ENCODE peak calls at places on chromosomes 11 and 22, in ten cellular contexts. One of them, this sample, is unnamed.

GRCh38 chr11:29019960-29020683 is 911.9 kb downstream of the METTL15 start:
- DNase-seq in colonic mucosa: no peak
- DNase-seq in coronary artery: no peak
- DNase-seq in dorsolateral prefrontal cortex: no peak
- DNase-seq in sigmoid colon: no peak
- DNase-seq in kidney epithelial cell: no peak
- DNase-seq in astrocyte of the spinal cord: peak
- DNase-seq in HFF-Myc: no peak
- DNase-seq in gastrocnemius medialis: no peak
- DNase-seq in fibroblast of the aortic adventitia: peak
- DNase-seq in this sample: peak

GRCh38 chr11:89436071-89436470 is 55.1 kb downstream of the NOX4 start:
- DNase-seq in kidney epithelial cell: peak
- DNase-seq in gastrocnemius medialis: no peak
- DNase-seq in dorsolateral prefrontal cortex: no peak
- DNase-seq in fibroblast of the aortic adventitia: peak
- DNase-seq in colonic mucosa: no peak
- DNase-seq in coronary artery: no peak
- DNase-seq in HFF-Myc: peak
- DNase-seq in sigmoid colon: no peak
- DNase-seq in astrocyte of the spinal cord: peak
- DNase-seq in this sample: peak

GRCh38 chr11:72326151-72326842 is 82.3 kb upstream of the PHOX2A start:
- DNase-seq in kidney epithelial cell: peak
- DNase-seq in HFF-Myc: no peak
- DNase-seq in coronary artery: no peak
- DNase-seq in colonic mucosa: no peak
- DNase-seq in sigmoid colon: no peak
- DNase-seq in fibroblast of the aortic adventitia: peak
- DNase-seq in dorsolateral prefrontal cortex: no peak
- DNase-seq in astrocyte of the spinal cord: peak
- DNase-seq in gastrocnemius medialis: no peak
- DNase-seq in this sample: peak

GRCh38 chr11:97948793-97949192 is 1072.0 kb upstream of the CNTN5 start:
- DNase-seq in colonic mucosa: no peak
- DNase-seq in fibroblast of the aortic adventitia: no peak
- DNase-seq in kidney epithelial cell: no peak
- DNase-seq in coronary artery: no peak
- DNase-seq in dorsolateral prefrontal cortex: no peak
- DNase-seq in sigmoid colon: no peak
- DNase-seq in gastrocnemius medialis: no peak
- DNase-seq in astrocyte of the spinal cord: no peak
- DNase-seq in HFF-Myc: no peak
- DNase-seq in this sample: no peak

GRCh38 chr11:115284766-115285165 is 219.4 kb downstream of the CADM1 start:
- DNase-seq in sigmoid colon: no peak
- DNase-seq in fibroblast of the aortic adventitia: no peak
- DNase-seq in HFF-Myc: no peak
- DNase-seq in astrocyte of the spinal cord: peak
- DNase-seq in kidney epithelial cell: no peak
- DNase-seq in coronary artery: no peak
- DNase-seq in gastrocnemius medialis: no peak
- DNase-seq in dorsolateral prefrontal cortex: no peak
- DNase-seq in colonic mucosa: no peak
- DNase-seq in this sample: peak

GRCh38 chr22:33706100-33706499 is 214.2 kb downstream of the LARGE1 start:
- DNase-seq in astrocyte of the spinal cord: no peak
- DNase-seq in HFF-Myc: no peak
- DNase-seq in coronary artery: no peak
- DNase-seq in fibroblast of the aortic adventitia: no peak
- DNase-seq in kidney epithelial cell: no peak
- DNase-seq in colonic mucosa: no peak
- DNase-seq in dorsolateral prefrontal cortex: peak
- DNase-seq in gastrocnemius medialis: no peak
- DNase-seq in sigmoid colon: no peak
- DNase-seq in this sample: no peak

GRCh38 chr11:19698493-19699292 is 13.9 kb upstream of the NAV2 start:
- DNase-seq in kidney epithelial cell: no peak
- DNase-seq in HFF-Myc: no peak
- DNase-seq in astrocyte of the spinal cord: no peak
- DNase-seq in sigmoid colon: peak
- DNase-seq in colonic mucosa: no peak
- DNase-seq in dorsolateral prefrontal cortex: no peak
- DNase-seq in fibroblast of the aortic adventitia: peak
- DNase-seq in gastrocnemius medialis: peak
- DNase-seq in coronary artery: no peak
- DNase-seq in this sample: peak

GRCh38 chr11:86511086-86511551 is 136.4 kb downstream of the CCDC81 start:
- DNase-seq in astrocyte of the spinal cord: peak
- DNase-seq in kidney epithelial cell: no peak
- DNase-seq in coronary artery: no peak
- DNase-seq in sigmoid colon: no peak
- DNase-seq in gastrocnemius medialis: no peak
- DNase-seq in HFF-Myc: no peak
- DNase-seq in colonic mucosa: peak
- DNase-seq in dorsolateral prefrontal cortex: no peak
- DNase-seq in fibroblast of the aortic adventitia: peak
- DNase-seq in this sample: peak

GRCh38 chr11:60528934-60529333 is 13.7 kb downstream of the MS4A13 start:
- DNase-seq in coronary artery: no peak
- DNase-seq in gastrocnemius medialis: no peak
- DNase-seq in astrocyte of the spinal cord: no peak
- DNase-seq in dorsolateral prefrontal cortex: no peak
- DNase-seq in sigmoid colon: no peak
- DNase-seq in fibroblast of the aortic adventitia: no peak
- DNase-seq in kidney epithelial cell: no peak
- DNase-seq in HFF-Myc: no peak
- DNase-seq in colonic mucosa: no peak
- DNase-seq in this sample: no peak

GRCh38 chr11:725624-726202 is 19.7 kb downstream of the EPS8L2 start:
- DNase-seq in colonic mucosa: peak
- DNase-seq in astrocyte of the spinal cord: no peak
- DNase-seq in sigmoid colon: no peak
- DNase-seq in kidney epithelial cell: no peak
- DNase-seq in gastrocnemius medialis: no peak
- DNase-seq in dorsolateral prefrontal cortex: no peak
- DNase-seq in coronary artery: no peak
- DNase-seq in HFF-Myc: no peak
- DNase-seq in fibroblast of the aortic adventitia: no peak
- DNase-seq in this sample: no peak
- H3K4me3 ChIP-seq in colonic mucosa: peak
- H3K4me3 ChIP-seq in astrocyte of the spinal cord: no peak
- H3K4me3 ChIP-seq in sigmoid colon: peak
- H3K4me3 ChIP-seq in kidney epithelial cell: no peak
- H3K4me3 ChIP-seq in gastrocnemius medialis: peak
- H3K4me3 ChIP-seq in dorsolateral prefrontal cortex: peak
- H3K4me3 ChIP-seq in coronary artery: peak
- H3K4me3 ChIP-seq in HFF-Myc: no peak
- H3K4me3 ChIP-seq in fibroblast of the aortic adventitia: no peak
- H3K4me3 ChIP-seq in this sample: no peak

GRCh38 chr11:120228794-120229384 is 11.1 kb upstream of the POU2F3 start:
- DNase-seq in colonic mucosa: no peak
- DNase-seq in dorsolateral prefrontal cortex: no peak
- DNase-seq in gastrocnemius medialis: no peak
- DNase-seq in coronary artery: no peak
- DNase-seq in kidney epithelial cell: no peak
- DNase-seq in HFF-Myc: no peak
- DNase-seq in astrocyte of the spinal cord: no peak
- DNase-seq in fibroblast of the aortic adventitia: no peak
- DNase-seq in sigmoid colon: no peak
- DNase-seq in this sample: no peak
- TF ChIP-seq CTCF in colonic mucosa: no peak
- TF ChIP-seq CTCF in dorsolateral prefrontal cortex: no peak
- TF ChIP-seq CTCF in gastrocnemius medialis: no peak
- TF ChIP-seq CTCF in coronary artery: no peak
- TF ChIP-seq CTCF in kidney epithelial cell: peak
- TF ChIP-seq CTCF in HFF-Myc: peak
- TF ChIP-seq CTCF in astrocyte of the spinal cord: peak
- TF ChIP-seq CTCF in fibroblast of the aortic adventitia: peak
- TF ChIP-seq CTCF in sigmoid colon: no peak
- TF ChIP-seq CTCF in this sample: peak

GRCh38 chr11:31806944-31807790 is 4.0 kb downstream of the PAX6 start:
- DNase-seq in gastrocnemius medialis: no peak
- DNase-seq in dorsolateral prefrontal cortex: no peak
- DNase-seq in kidney epithelial cell: no peak
- DNase-seq in HFF-Myc: no peak
- DNase-seq in astrocyte of the spinal cord: no peak
- DNase-seq in colonic mucosa: no peak
- DNase-seq in fibroblast of the aortic adventitia: no peak
- DNase-seq in coronary artery: no peak
- DNase-seq in sigmoid colon: no peak
- DNase-seq in this sample: no peak
- H3K4me3 ChIP-seq in gastrocnemius medialis: no peak
- H3K4me3 ChIP-seq in dorsolateral prefrontal cortex: peak
- H3K4me3 ChIP-seq in kidney epithelial cell: no peak
- H3K4me3 ChIP-seq in HFF-Myc: no peak
- H3K4me3 ChIP-seq in astrocyte of the spinal cord: peak
- H3K4me3 ChIP-seq in colonic mucosa: no peak
- H3K4me3 ChIP-seq in fibroblast of the aortic adventitia: no peak
- H3K4me3 ChIP-seq in coronary artery: no peak
- H3K4me3 ChIP-seq in sigmoid colon: no peak
- H3K4me3 ChIP-seq in this sample: no peak

GRCh38 chr22:20758688-20759087 is 15.2 kb upstream of the SERPIND1 start:
- DNase-seq in astrocyte of the spinal cord: no peak
- DNase-seq in kidney epithelial cell: no peak
- DNase-seq in dorsolateral prefrontal cortex: no peak
- DNase-seq in coronary artery: no peak
- DNase-seq in gastrocnemius medialis: no peak
- DNase-seq in fibroblast of the aortic adventitia: no peak
- DNase-seq in colonic mucosa: no peak
- DNase-seq in sigmoid colon: no peak
- DNase-seq in HFF-Myc: no peak
- DNase-seq in this sample: no peak
- TF ChIP-seq CTCF in astrocyte of the spinal cord: peak
- TF ChIP-seq CTCF in kidney epithelial cell: peak
- TF ChIP-seq CTCF in dorsolateral prefrontal cortex: no peak
- TF ChIP-seq CTCF in coronary artery: no peak
- TF ChIP-seq CTCF in gastrocnemius medialis: no peak
- TF ChIP-seq CTCF in fibroblast of the aortic adventitia: no peak
- TF ChIP-seq CTCF in colonic mucosa: no peak
- TF ChIP-seq CTCF in sigmoid colon: no peak
- TF ChIP-seq CTCF in HFF-Myc: no peak
- TF ChIP-seq CTCF in this sample: peak

GRCh38 chr11:120136356-120136755 is 1.6 kb downstream of the TRIM29 start:
- DNase-seq in colonic mucosa: peak
- DNase-seq in sigmoid colon: no peak
- DNase-seq in dorsolateral prefrontal cortex: peak
- DNase-seq in kidney epithelial cell: no peak
- DNase-seq in gastrocnemius medialis: no peak
- DNase-seq in coronary artery: peak
- DNase-seq in fibroblast of the aortic adventitia: no peak
- DNase-seq in HFF-Myc: no peak
- DNase-seq in astrocyte of the spinal cord: no peak
- DNase-seq in this sample: no peak

GRCh38 chr11:120137187-120137610 is 714 bp downstream of the TRIM29 start:
- DNase-seq in kidney epithelial cell: no peak
- DNase-seq in colonic mucosa: peak
- DNase-seq in sigmoid colon: peak
- DNase-seq in dorsolateral prefrontal cortex: no peak
- DNase-seq in fibroblast of the aortic adventitia: no peak
- DNase-seq in HFF-Myc: no peak
- DNase-seq in gastrocnemius medialis: no peak
- DNase-seq in astrocyte of the spinal cord: no peak
- DNase-seq in coronary artery: peak
- DNase-seq in this sample: no peak

GRCh38 chr11:120134106-120134930 is 3.6 kb downstream of the TRIM29 start:
- DNase-seq in astrocyte of the spinal cord: no peak
- DNase-seq in coronary artery: peak
- DNase-seq in kidney epithelial cell: no peak
- DNase-seq in colonic mucosa: peak
- DNase-seq in sigmoid colon: peak
- DNase-seq in dorsolateral prefrontal cortex: peak
- DNase-seq in gastrocnemius medialis: no peak
- DNase-seq in fibroblast of the aortic adventitia: no peak
- DNase-seq in HFF-Myc: no peak
- DNase-seq in this sample: no peak

GRCh38 chr11:120134931-120135228 is 3.0 kb downstream of the TRIM29 start:
- DNase-seq in sigmoid colon: peak
- DNase-seq in dorsolateral prefrontal cortex: peak
- DNase-seq in HFF-Myc: no peak
- DNase-seq in kidney epithelial cell: no peak
- DNase-seq in fibroblast of the aortic adventitia: no peak
- DNase-seq in astrocyte of the spinal cord: no peak
- DNase-seq in colonic mucosa: peak
- DNase-seq in coronary artery: no peak
- DNase-seq in gastrocnemius medialis: no peak
- DNase-seq in this sample: no peak

DNA sequence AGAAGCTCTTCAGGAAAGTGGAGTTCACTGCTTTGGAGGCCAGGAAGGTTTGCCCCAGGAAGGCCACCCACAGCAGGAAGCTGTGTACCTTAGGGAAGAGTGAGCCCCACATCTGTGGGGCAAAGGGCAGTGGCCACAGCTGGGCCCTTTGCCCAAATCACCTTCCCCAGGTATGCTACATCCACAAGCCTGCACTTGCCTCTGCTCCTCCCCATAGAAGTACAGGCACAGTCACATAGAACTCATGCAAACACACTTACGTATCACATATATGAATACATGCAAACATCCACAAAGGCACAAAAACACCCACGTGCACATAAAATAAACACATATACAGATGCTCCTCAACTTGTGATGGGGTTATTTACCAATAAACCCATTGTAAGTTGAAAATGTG is 2.1 kb downstream of the TRIM29 start:
- DNase-seq in colonic mucosa: peak
- DNase-seq in fibroblast of the aortic adventitia: no peak
- DNase-seq in kidney epithelial cell: no peak
- DNase-seq in coronary artery: peak
- DNase-seq in gastrocnemius medialis: no peak
- DNase-seq in HFF-Myc: no peak
- DNase-seq in dorsolateral prefrontal cortex: no peak
- DNase-seq in astrocyte of the spinal cord: no peak
- DNase-seq in sigmoid colon: no peak
- DNase-seq in this sample: no peak
- H3K4me3 ChIP-seq in colonic mucosa: no peak
- H3K4me3 ChIP-seq in fibroblast of the aortic adventitia: no peak
- H3K4me3 ChIP-seq in kidney epithelial cell: no peak
- H3K4me3 ChIP-seq in coronary artery: no peak
- H3K4me3 ChIP-seq in gastrocnemius medialis: no peak
- H3K4me3 ChIP-seq in HFF-Myc: no peak
- H3K4me3 ChIP-seq in dorsolateral prefrontal cortex: no peak
- H3K4me3 ChIP-seq in astrocyte of the spinal cord: no peak
- H3K4me3 ChIP-seq in sigmoid colon: no peak
- H3K4me3 ChIP-seq in this sample: no peak

DNA sequence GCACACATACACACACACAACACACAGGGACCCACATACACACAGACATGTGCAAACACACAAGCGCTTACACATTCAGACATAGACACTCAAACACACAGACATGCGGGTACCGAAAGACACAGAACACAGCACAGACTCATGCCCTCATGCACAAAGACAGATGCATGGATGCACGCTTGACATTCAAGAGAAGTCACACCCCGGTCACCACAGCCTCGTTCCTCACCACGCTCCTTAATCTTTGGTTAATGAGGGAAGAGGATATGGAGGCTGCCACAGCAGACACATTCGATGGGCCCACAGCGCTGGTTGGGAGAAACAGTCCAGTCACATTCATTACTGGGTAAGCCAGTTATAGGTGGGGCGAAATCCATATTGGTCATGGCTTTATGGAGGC is 51.9 kb upstream of the EIF3D start:
- DNase-seq in coronary artery: no peak
- DNase-seq in gastrocnemius medialis: no peak
- DNase-seq in sigmoid colon: no peak
- DNase-seq in HFF-Myc: no peak
- DNase-seq in astrocyte of the spinal cord: no peak
- DNase-seq in colonic mucosa: no peak
- DNase-seq in dorsolateral prefrontal cortex: no peak
- DNase-seq in kidney epithelial cell: no peak
- DNase-seq in fibroblast of the aortic adventitia: no peak
- DNase-seq in this sample: no peak
- TF ChIP-seq CTCF in coronary artery: no peak
- TF ChIP-seq CTCF in gastrocnemius medialis: no peak
- TF ChIP-seq CTCF in sigmoid colon: no peak
- TF ChIP-seq CTCF in HFF-Myc: no peak
- TF ChIP-seq CTCF in astrocyte of the spinal cord: no peak
- TF ChIP-seq CTCF in colonic mucosa: no peak
- TF ChIP-seq CTCF in dorsolateral prefrontal cortex: no peak
- TF ChIP-seq CTCF in kidney epithelial cell: no peak
- TF ChIP-seq CTCF in fibroblast of the aortic adventitia: no peak
- TF ChIP-seq CTCF in this sample: no peak